ENCODE peak calls at places on chromosomes 1 and 21, in nine cellular contexts. One of them, this sample, is unnamed.

GRCh38 chr1:40141878-40142535 is 19.2 kb upstream of the RLF start:
- DNase-seq in A549: no peak
- DNase-seq in HFFc6: peak; percentile 19
- DNase-seq in Caco-2: no peak
- DNase-seq in BJ: no peak
- DNase-seq in neural progenitor cell: peak; percentile 42
- DNase-seq in astrocyte of the cerebellum: no peak
- DNase-seq in activated B cell treated with CpG ODN at 0.5 μM for 24 hours: no peak
- DNase-seq in kidney epithelial cell: no peak
- DNase-seq in this sample: no peak

GRCh38 chr1:156126043-156126700 is 11.7 kb downstream of the LMNA start:
- DNase-seq in neural progenitor cell: no peak
- DNase-seq in HFFc6: peak; percentile 98
- DNase-seq in kidney epithelial cell: peak; percentile 87
- DNase-seq in Caco-2: no peak
- DNase-seq in astrocyte of the cerebellum: peak; percentile 90
- DNase-seq in BJ: peak; percentile 92
- DNase-seq in A549: peak; percentile 96
- DNase-seq in activated B cell treated with CpG ODN at 0.5 μM for 24 hours: peak; percentile 61
- DNase-seq in this sample: no peak

GRCh38 chr1:208593306-208594006 is 349.3 kb upstream of the PLXNA2 start:
- DNase-seq in Caco-2: no peak
- DNase-seq in HFFc6: no peak
- DNase-seq in neural progenitor cell: no peak
- DNase-seq in activated B cell treated with CpG ODN at 0.5 μM for 24 hours: no peak
- DNase-seq in kidney epithelial cell: no peak
- DNase-seq in astrocyte of the cerebellum: no peak
- DNase-seq in BJ: no peak
- DNase-seq in A549: no peak
- DNase-seq in this sample: no peak

GRCh38 chr21:46071082-46071481 is 26.8 kb upstream of the COL6A2 start:
- DNase-seq in astrocyte of the cerebellum: no peak
- DNase-seq in activated B cell treated with CpG ODN at 0.5 μM for 24 hours: no peak
- DNase-seq in Caco-2: peak; percentile 14
- DNase-seq in HFFc6: no peak
- DNase-seq in A549: no peak
- DNase-seq in kidney epithelial cell: no peak
- DNase-seq in neural progenitor cell: no peak
- DNase-seq in BJ: no peak
- DNase-seq in this sample: peak; percentile 43

GRCh38 chr1:222919478-222919865 is 104.6 kb downstream of the DISP1 start:
- DNase-seq in BJ: no peak
- DNase-seq in A549: no peak
- DNase-seq in activated B cell treated with CpG ODN at 0.5 μM for 24 hours: no peak
- DNase-seq in astrocyte of the cerebellum: no peak
- DNase-seq in kidney epithelial cell: no peak
- DNase-seq in neural progenitor cell: no peak
- DNase-seq in Caco-2: no peak
- DNase-seq in HFFc6: peak; percentile 25
- DNase-seq in this sample: no peak

GRCh38 chr1:38505950-38506349 is 353.6 kb downstream of the RRAGC start:
- DNase-seq in activated B cell treated with CpG ODN at 0.5 μM for 24 hours: no peak
- DNase-seq in HFFc6: no peak
- DNase-seq in Caco-2: no peak
- DNase-seq in astrocyte of the cerebellum: no peak
- DNase-seq in A549: no peak
- DNase-seq in BJ: no peak
- DNase-seq in neural progenitor cell: no peak
- DNase-seq in kidney epithelial cell: no peak
- DNase-seq in this sample: no peak

GRCh38 chr1:162285149-162285561 is 91.5 kb downstream of the SPATA46 start:
- DNase-seq in activated B cell treated with CpG ODN at 0.5 μM for 24 hours: no peak
- DNase-seq in astrocyte of the cerebellum: no peak
- DNase-seq in BJ: no peak
- DNase-seq in Caco-2: no peak
- DNase-seq in neural progenitor cell: no peak
- DNase-seq in HFFc6: no peak
- DNase-seq in kidney epithelial cell: peak; percentile 34
- DNase-seq in A549: no peak
- DNase-seq in this sample: no peak

GRCh38 chr21:41121785-41122415 is 46.1 kb upstream of the BACE2 start:
- DNase-seq in kidney epithelial cell: peak; percentile 23
- DNase-seq in A549: peak; percentile 79
- DNase-seq in activated B cell treated with CpG ODN at 0.5 μM for 24 hours: peak; percentile 41
- DNase-seq in HFFc6: peak; percentile 44
- DNase-seq in astrocyte of the cerebellum: peak; percentile 76
- DNase-seq in BJ: peak; percentile 32
- DNase-seq in Caco-2: peak; percentile 81
- DNase-seq in neural progenitor cell: peak; percentile 83
- DNase-seq in this sample: peak; percentile 82

GRCh38 chr1:18464665-18465050 is 16.1 kb upstream of the KLHDC7A start:
- DNase-seq in astrocyte of the cerebellum: no peak
- DNase-seq in neural progenitor cell: no peak
- DNase-seq in activated B cell treated with CpG ODN at 0.5 μM for 24 hours: no peak
- DNase-seq in kidney epithelial cell: no peak
- DNase-seq in BJ: no peak
- DNase-seq in Caco-2: peak; percentile 38
- DNase-seq in A549: no peak
- DNase-seq in HFFc6: no peak
- DNase-seq in this sample: no peak

GRCh38 chr1:111776397-111776796 is 20.7 kb downstream of the DDX20 start:
- DNase-seq in astrocyte of the cerebellum: no peak
- DNase-seq in Caco-2: no peak
- DNase-seq in kidney epithelial cell: no peak
- DNase-seq in neural progenitor cell: no peak
- DNase-seq in activated B cell treated with CpG ODN at 0.5 μM for 24 hours: no peak
- DNase-seq in A549: no peak
- DNase-seq in HFFc6: no peak
- DNase-seq in BJ: no peak
- DNase-seq in this sample: no peak

GRCh38 chr1:188670837-188671236 is 1806.8 kb downstream of the BRINP3 start:
- DNase-seq in HFFc6: no peak
- DNase-seq in astrocyte of the cerebellum: no peak
- DNase-seq in kidney epithelial cell: peak; percentile 70
- DNase-seq in Caco-2: no peak
- DNase-seq in A549: peak; percentile 53
- DNase-seq in BJ: no peak
- DNase-seq in neural progenitor cell: no peak
- DNase-seq in activated B cell treated with CpG ODN at 0.5 μM for 24 hours: no peak
- DNase-seq in this sample: no peak

GRCh38 chr21:26405071-26405470 is 168.0 kb downstream of the CYYR1 start:
- DNase-seq in activated B cell treated with CpG ODN at 0.5 μM for 24 hours: no peak
- DNase-seq in HFFc6: no peak
- DNase-seq in BJ: no peak
- DNase-seq in A549: no peak
- DNase-seq in Caco-2: no peak
- DNase-seq in neural progenitor cell: no peak
- DNase-seq in kidney epithelial cell: no peak
- DNase-seq in astrocyte of the cerebellum: peak; percentile 36
- DNase-seq in this sample: no peak

GRCh38 chr1:20356850-20357459 is 66.3 kb downstream of the VWA5B1 start:
- DNase-seq in activated B cell treated with CpG ODN at 0.5 μM for 24 hours: no peak
- DNase-seq in HFFc6: no peak
- DNase-seq in A549: no peak
- DNase-seq in Caco-2: no peak
- DNase-seq in kidney epithelial cell: no peak
- DNase-seq in BJ: no peak
- DNase-seq in neural progenitor cell: no peak
- DNase-seq in astrocyte of the cerebellum: no peak
- DNase-seq in this sample: no peak

GRCh38 chr1:176090766-176091165 is 116.3 kb downstream of the COP1 start:
- DNase-seq in activated B cell treated with CpG ODN at 0.5 μM for 24 hours: no peak
- DNase-seq in astrocyte of the cerebellum: no peak
- DNase-seq in BJ: no peak
- DNase-seq in kidney epithelial cell: no peak
- DNase-seq in HFFc6: no peak
- DNase-seq in Caco-2: no peak
- DNase-seq in neural progenitor cell: no peak
- DNase-seq in A549: no peak
- DNase-seq in this sample: no peak

GRCh38 chr1:30404341-30404740 is 319.0 kb downstream of the MATN1 start:
- DNase-seq in HFFc6: no peak
- DNase-seq in activated B cell treated with CpG ODN at 0.5 μM for 24 hours: no peak
- DNase-seq in BJ: no peak
- DNase-seq in neural progenitor cell: no peak
- DNase-seq in astrocyte of the cerebellum: no peak
- DNase-seq in A549: no peak
- DNase-seq in kidney epithelial cell: no peak
- DNase-seq in Caco-2: no peak
- DNase-seq in this sample: no peak

GRCh38 chr1:214586621-214587020 is 16.4 kb upstream of the CENPF start:
- DNase-seq in A549: no peak
- DNase-seq in HFFc6: no peak
- DNase-seq in neural progenitor cell: no peak
- DNase-seq in activated B cell treated with CpG ODN at 0.5 μM for 24 hours: no peak
- DNase-seq in Caco-2: no peak
- DNase-seq in BJ: no peak
- DNase-seq in astrocyte of the cerebellum: no peak
- DNase-seq in kidney epithelial cell: no peak
- DNase-seq in this sample: no peak

GRCh38 chr21:34775793-34776192 is 107.0 kb downstream of the CLIC6 start:
- DNase-seq in BJ: no peak
- DNase-seq in kidney epithelial cell: no peak
- DNase-seq in HFFc6: no peak
- DNase-seq in astrocyte of the cerebellum: peak; percentile 16
- DNase-seq in neural progenitor cell: no peak
- DNase-seq in Caco-2: no peak
- DNase-seq in A549: no peak
- DNase-seq in activated B cell treated with CpG ODN at 0.5 μM for 24 hours: no peak
- DNase-seq in this sample: no peak

DNA sequence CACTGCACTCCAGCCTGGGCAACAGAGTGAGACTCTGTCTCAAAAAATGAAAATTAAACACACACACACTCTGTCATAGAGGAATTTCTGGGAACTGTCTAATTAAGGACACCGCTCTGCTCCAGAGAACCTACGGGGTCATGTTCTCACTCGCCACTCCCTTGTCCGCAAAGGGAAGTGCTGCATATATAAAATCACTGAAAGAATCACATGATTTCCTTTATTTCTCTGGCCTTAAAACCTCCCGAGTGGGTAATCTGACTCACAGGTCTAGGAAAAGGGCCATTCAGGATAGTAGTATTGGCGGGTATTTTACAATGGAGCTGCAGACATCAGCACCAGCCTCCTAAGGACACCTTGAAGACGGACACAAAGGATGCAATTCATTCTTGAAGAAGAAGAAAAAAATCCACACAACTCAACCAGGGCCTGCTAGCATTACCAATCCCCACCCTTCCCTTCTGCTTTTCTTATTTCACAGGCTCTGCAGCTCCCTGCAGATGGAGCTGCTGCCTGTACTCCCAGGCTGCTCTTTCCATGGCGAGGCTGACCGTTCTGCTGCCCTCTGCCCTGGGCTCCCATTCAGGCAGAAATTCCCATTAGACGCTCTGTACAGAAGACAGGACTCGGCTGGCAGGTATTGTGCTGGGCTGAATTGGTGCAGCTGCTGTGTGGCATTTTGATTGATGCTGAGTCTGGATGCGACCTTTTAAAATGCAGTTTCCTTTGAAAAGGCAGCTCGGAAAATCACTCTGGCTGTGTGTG is 53.3 kb upstream of the FAM89A start:
- DNase-seq in kidney epithelial cell: no peak
- DNase-seq in A549: peak; percentile 35
- DNase-seq in HFFc6: no peak
- DNase-seq in neural progenitor cell: peak; percentile 81
- DNase-seq in Caco-2: peak; percentile 39
- DNase-seq in astrocyte of the cerebellum: no peak
- DNase-seq in activated B cell treated with CpG ODN at 0.5 μM for 24 hours: no peak
- DNase-seq in BJ: no peak
- DNase-seq in this sample: no peak
- TF ChIP-seq CTCF in kidney epithelial cell: no peak
- TF ChIP-seq CTCF in A549: peak; percentile 34
- TF ChIP-seq CTCF in HFFc6: peak; percentile 23
- TF ChIP-seq CTCF in neural progenitor cell: peak; percentile 35
- TF ChIP-seq CTCF in Caco-2: no peak
- TF ChIP-seq CTCF in astrocyte of the cerebellum: peak; percentile 14
- TF ChIP-seq CTCF in activated B cell treated with CpG ODN at 0.5 μM for 24 hours: no peak
- TF ChIP-seq CTCF in BJ: no peak
- TF ChIP-seq CTCF in this sample: peak; percentile 24

GRCh38 chr1:2525896-2526823 is at the start of gene PANK4:
- DNase-seq in BJ: no peak
- DNase-seq in activated B cell treated with CpG ODN at 0.5 μM for 24 hours: peak; percentile 90
- DNase-seq in kidney epithelial cell: peak; percentile 67
- DNase-seq in neural progenitor cell: peak; percentile 99
- DNase-seq in astrocyte of the cerebellum: peak; percentile 84
- DNase-seq in A549: peak; percentile 93
- DNase-seq in HFFc6: peak; percentile 84
- DNase-seq in Caco-2: peak; percentile 88
- DNase-seq in this sample: peak; percentile 92
- TF ChIP-seq CTCF in BJ: peak; percentile 11
- TF ChIP-seq CTCF in activated B cell treated with CpG ODN at 0.5 μM for 24 hours: no peak
- TF ChIP-seq CTCF in kidney epithelial cell: no peak
- TF ChIP-seq CTCF in neural progenitor cell: no peak
- TF ChIP-seq CTCF in astrocyte of the cerebellum: peak; percentile 23
- TF ChIP-seq CTCF in A549: no peak
- TF ChIP-seq CTCF in HFFc6: peak; percentile 13
- TF ChIP-seq CTCF in Caco-2: no peak
- TF ChIP-seq CTCF in this sample: peak; percentile 30

GRCh38 chr1:169133801-169134558 is 27.5 kb downstream of the ATP1B1 start:
- DNase-seq in BJ: no peak
- DNase-seq in activated B cell treated with CpG ODN at 0.5 μM for 24 hours: no peak
- DNase-seq in A549: peak; percentile 37
- DNase-seq in Caco-2: no peak
- DNase-seq in neural progenitor cell: no peak
- DNase-seq in kidney epithelial cell: no peak
- DNase-seq in astrocyte of the cerebellum: no peak
- DNase-seq in HFFc6: no peak
- DNase-seq in this sample: no peak
- TF ChIP-seq CTCF in BJ: peak; percentile 36
- TF ChIP-seq CTCF in activated B cell treated with CpG ODN at 0.5 μM for 24 hours: no peak
- TF ChIP-seq CTCF in A549: peak; percentile 45
- TF ChIP-seq CTCF in Caco-2: no peak
- TF ChIP-seq CTCF in neural progenitor cell: peak; percentile 33
- TF ChIP-seq CTCF in kidney epithelial cell: no peak
- TF ChIP-seq CTCF in astrocyte of the cerebellum: peak; percentile 6
- TF ChIP-seq CTCF in HFFc6: peak; percentile 66
- TF ChIP-seq CTCF in this sample: no peak

DNA sequence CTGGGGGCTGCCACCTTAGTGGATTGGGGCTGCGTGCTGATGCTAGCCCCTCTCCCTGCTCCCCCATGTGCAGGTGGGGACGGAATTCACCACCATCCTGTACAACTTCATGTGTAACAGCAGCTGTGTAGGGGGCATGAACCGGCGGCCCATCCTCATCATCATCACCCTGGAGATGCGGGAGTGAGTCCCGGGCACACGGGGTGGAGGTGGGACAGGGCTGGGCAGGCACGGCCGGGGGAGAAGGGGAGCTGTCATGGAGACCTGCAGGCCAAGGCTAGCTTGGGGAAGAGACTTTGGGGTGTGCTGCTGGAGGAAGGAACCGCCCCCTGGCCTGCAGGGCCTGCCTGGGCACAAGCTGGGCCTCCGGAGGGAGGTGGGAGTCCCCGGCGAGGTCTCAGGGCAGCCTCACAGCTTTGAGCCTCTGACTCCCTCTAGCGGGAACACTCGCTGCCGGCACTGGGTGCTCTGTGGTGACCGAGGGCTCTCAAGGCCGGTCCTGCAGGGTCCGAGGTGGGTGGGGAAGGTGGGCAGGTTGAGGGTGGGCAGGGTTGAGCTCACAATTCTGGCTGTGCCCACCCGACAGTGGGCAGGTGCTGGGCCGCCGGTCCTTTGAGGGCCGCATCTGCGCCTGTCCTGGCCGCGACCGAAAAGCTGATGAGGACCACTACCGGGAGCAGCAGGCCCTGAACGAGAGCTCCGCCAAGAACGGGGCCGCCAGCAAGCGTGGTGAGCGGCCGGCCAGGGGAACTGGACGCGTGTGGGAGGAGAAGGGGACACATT is 25.0 kb upstream of the CCDC27 start:
- DNase-seq in BJ: no peak
- DNase-seq in kidney epithelial cell: no peak
- DNase-seq in Caco-2: no peak
- DNase-seq in astrocyte of the cerebellum: no peak
- DNase-seq in activated B cell treated with CpG ODN at 0.5 μM for 24 hours: no peak
- DNase-seq in neural progenitor cell: peak; percentile 68
- DNase-seq in A549: peak; percentile 53
- DNase-seq in HFFc6: no peak
- DNase-seq in this sample: no peak
- TF ChIP-seq CTCF in BJ: peak; percentile 61
- TF ChIP-seq CTCF in kidney epithelial cell: peak; percentile 56
- TF ChIP-seq CTCF in Caco-2: no peak
- TF ChIP-seq CTCF in astrocyte of the cerebellum: peak; percentile 44
- TF ChIP-seq CTCF in activated B cell treated with CpG ODN at 0.5 μM for 24 hours: no peak
- TF ChIP-seq CTCF in neural progenitor cell: peak; percentile 67
- TF ChIP-seq CTCF in A549: peak; percentile 25
- TF ChIP-seq CTCF in HFFc6: peak; percentile 55
- TF ChIP-seq CTCF in this sample: peak; percentile 57

This sample was measured in type B pancreatic cell.